ENCODE peak calls at places on chromosomes 1 and 21, in ten cellular contexts. One of them, this sample, is unnamed.

GRCh38 chr1:79052829-79053449 is 46.4 kb upstream of the ADGRL4 start:
- DNase-seq in Peyer's patch: no peak
- DNase-seq in tibial nerve: no peak
- DNase-seq in transverse colon: no peak
- DNase-seq in right lobe of liver: no peak
- DNase-seq in GM23248: no peak
- DNase-seq in SJCRH30: no peak
- DNase-seq in fibroblast of lung: no peak
- DNase-seq in left ventricle myocardium inferior: no peak
- DNase-seq in cardiac muscle cell: no peak
- DNase-seq in this sample: no peak

GRCh38 chr1:6672558-6672957 is 29.1 kb downstream of the DNAJC11 start:
- DNase-seq in Peyer's patch: no peak
- DNase-seq in tibial nerve: no peak
- DNase-seq in transverse colon: no peak
- DNase-seq in right lobe of liver: no peak
- DNase-seq in GM23248: no peak
- DNase-seq in SJCRH30: no peak
- DNase-seq in fibroblast of lung: no peak
- DNase-seq in left ventricle myocardium inferior: peak; percentile 34
- DNase-seq in cardiac muscle cell: peak; percentile 21
- DNase-seq in this sample: peak; percentile 58

GRCh38 chr1:3384407-3384806 is 70.1 kb upstream of the ARHGEF16 start:
- DNase-seq in Peyer's patch: no peak
- DNase-seq in tibial nerve: no peak
- DNase-seq in transverse colon: no peak
- DNase-seq in right lobe of liver: no peak
- DNase-seq in GM23248: peak; percentile 59
- DNase-seq in SJCRH30: no peak
- DNase-seq in fibroblast of lung: no peak
- DNase-seq in left ventricle myocardium inferior: no peak
- DNase-seq in cardiac muscle cell: no peak
- DNase-seq in this sample: no peak

GRCh38 chr1:1290238-1290731 is 10.0 kb downstream of the SCNN1D start:
- DNase-seq in Peyer's patch: peak; percentile 84
- DNase-seq in tibial nerve: no peak
- DNase-seq in transverse colon: peak; percentile 83
- DNase-seq in right lobe of liver: peak; percentile 76
- DNase-seq in GM23248: peak; percentile 78
- DNase-seq in SJCRH30: peak; percentile 82
- DNase-seq in fibroblast of lung: peak; percentile 39
- DNase-seq in left ventricle myocardium inferior: peak; percentile 51
- DNase-seq in cardiac muscle cell: peak; percentile 55
- DNase-seq in this sample: no peak

GRCh38 chr1:201917362-201918033 is 28.8 kb downstream of the SHISA4 start:
- DNase-seq in Peyer's patch: no peak
- DNase-seq in tibial nerve: peak; percentile 27
- DNase-seq in transverse colon: no peak
- DNase-seq in right lobe of liver: no peak
- DNase-seq in GM23248: peak; percentile 91
- DNase-seq in SJCRH30: peak; percentile 74
- DNase-seq in fibroblast of lung: peak; percentile 97
- DNase-seq in left ventricle myocardium inferior: no peak
- DNase-seq in cardiac muscle cell: peak; percentile 95
- DNase-seq in this sample: no peak

GRCh38 chr1:71565267-71565666 is 484.4 kb upstream of the ZRANB2 start:
- DNase-seq in Peyer's patch: no peak
- DNase-seq in tibial nerve: no peak
- DNase-seq in transverse colon: no peak
- DNase-seq in right lobe of liver: no peak
- DNase-seq in GM23248: peak; percentile 4
- DNase-seq in SJCRH30: no peak
- DNase-seq in fibroblast of lung: peak; percentile 80
- DNase-seq in left ventricle myocardium inferior: peak; percentile 11
- DNase-seq in cardiac muscle cell: peak; percentile 5
- DNase-seq in this sample: peak; percentile 32

GRCh38 chr1:178513278-178513983 is 522 bp downstream of the TEX35 start:
- DNase-seq in Peyer's patch: peak; percentile 37
- DNase-seq in tibial nerve: no peak
- DNase-seq in transverse colon: peak; percentile 38
- DNase-seq in right lobe of liver: no peak
- DNase-seq in GM23248: peak; percentile 54
- DNase-seq in SJCRH30: peak; percentile 24
- DNase-seq in fibroblast of lung: peak; percentile 51
- DNase-seq in left ventricle myocardium inferior: peak; percentile 49
- DNase-seq in cardiac muscle cell: peak; percentile 78
- DNase-seq in this sample: peak; percentile 68

GRCh38 chr1:201790261-201790660 is 38.7 kb upstream of the IPO9 start:
- DNase-seq in Peyer's patch: no peak
- DNase-seq in tibial nerve: no peak
- DNase-seq in transverse colon: no peak
- DNase-seq in right lobe of liver: no peak
- DNase-seq in GM23248: peak; percentile 88
- DNase-seq in SJCRH30: no peak
- DNase-seq in fibroblast of lung: peak; percentile 60
- DNase-seq in left ventricle myocardium inferior: no peak
- DNase-seq in cardiac muscle cell: peak; percentile 63
- DNase-seq in this sample: no peak

GRCh38 chr21:45618287-45618686 is 25.2 kb upstream of the PCBP3 start:
- DNase-seq in Peyer's patch: peak; percentile 36
- DNase-seq in tibial nerve: no peak
- DNase-seq in transverse colon: no peak
- DNase-seq in right lobe of liver: no peak
- DNase-seq in GM23248: peak; percentile 67
- DNase-seq in SJCRH30: peak; percentile 62
- DNase-seq in fibroblast of lung: peak; percentile 40
- DNase-seq in left ventricle myocardium inferior: no peak
- DNase-seq in cardiac muscle cell: peak; percentile 46
- DNase-seq in this sample: no peak

GRCh38 chr1:111837398-111837797 is 81.7 kb downstream of the DDX20 start:
- DNase-seq in Peyer's patch: no peak
- DNase-seq in tibial nerve: no peak
- DNase-seq in transverse colon: no peak
- DNase-seq in right lobe of liver: no peak
- DNase-seq in GM23248: no peak
- DNase-seq in SJCRH30: no peak
- DNase-seq in fibroblast of lung: no peak
- DNase-seq in left ventricle myocardium inferior: no peak
- DNase-seq in cardiac muscle cell: no peak
- DNase-seq in this sample: no peak

GRCh38 chr1:62370594-62370993 is 51.4 kb upstream of the KANK4 start:
- DNase-seq in Peyer's patch: no peak
- DNase-seq in tibial nerve: no peak
- DNase-seq in transverse colon: no peak
- DNase-seq in right lobe of liver: no peak
- DNase-seq in GM23248: no peak
- DNase-seq in SJCRH30: no peak
- DNase-seq in fibroblast of lung: no peak
- DNase-seq in left ventricle myocardium inferior: no peak
- DNase-seq in cardiac muscle cell: no peak
- DNase-seq in this sample: no peak

GRCh38 chr1:38623529-38623928 is 236.0 kb downstream of the RRAGC start:
- DNase-seq in Peyer's patch: no peak
- DNase-seq in tibial nerve: no peak
- DNase-seq in transverse colon: no peak
- DNase-seq in right lobe of liver: no peak
- DNase-seq in GM23248: no peak
- DNase-seq in SJCRH30: peak; percentile 48
- DNase-seq in fibroblast of lung: no peak
- DNase-seq in left ventricle myocardium inferior: no peak
- DNase-seq in cardiac muscle cell: no peak
- DNase-seq in this sample: no peak
- H3K27me3 ChIP-seq in Peyer's patch: no peaks in the 10 kb centered on the region
- H3K27me3 ChIP-seq in tibial nerve: no peaks in the 10 kb centered on the region
- H3K27me3 ChIP-seq in transverse colon: peaks cover 5% of the 10 kb centered on the region
- H3K27me3 ChIP-seq in right lobe of liver: no peaks in the 10 kb centered on the region
- H3K27me3 ChIP-seq in GM23248: no peaks in the 10 kb centered on the region
- H3K27me3 ChIP-seq in SJCRH30: no peaks in the 10 kb centered on the region
- H3K27me3 ChIP-seq in fibroblast of lung: no peaks in the 10 kb centered on the region
- H3K27me3 ChIP-seq in left ventricle myocardium inferior: peaks cover 18% of the 10 kb centered on the region
- H3K27me3 ChIP-seq in cardiac muscle cell: no peaks in the 10 kb centered on the region
- H3K27me3 ChIP-seq in this sample: no peaks in the 10 kb centered on the region

GRCh38 chr1:203176273-203176672 is 647 bp upstream of the MYBPH start:
- DNase-seq in Peyer's patch: peak; percentile 22
- DNase-seq in tibial nerve: no peak
- DNase-seq in transverse colon: no peak
- DNase-seq in right lobe of liver: no peak
- DNase-seq in GM23248: no peak
- DNase-seq in SJCRH30: no peak
- DNase-seq in fibroblast of lung: no peak
- DNase-seq in left ventricle myocardium inferior: no peak
- DNase-seq in cardiac muscle cell: no peak
- DNase-seq in this sample: no peak

GRCh38 chr1:203177471-203178039 is 1.9 kb upstream of the MYBPH start:
- DNase-seq in Peyer's patch: peak; percentile 21
- DNase-seq in tibial nerve: no peak
- DNase-seq in transverse colon: no peak
- DNase-seq in right lobe of liver: no peak
- DNase-seq in GM23248: peak; percentile 88
- DNase-seq in SJCRH30: peak; percentile 61
- DNase-seq in fibroblast of lung: no peak
- DNase-seq in left ventricle myocardium inferior: no peak
- DNase-seq in cardiac muscle cell: peak; percentile 27
- DNase-seq in this sample: no peak

GRCh38 chr1:203175237-203176181 is at the start of gene MYBPH:
- DNase-seq in Peyer's patch: peak; percentile 37
- DNase-seq in tibial nerve: no peak
- DNase-seq in transverse colon: no peak
- DNase-seq in right lobe of liver: no peak
- DNase-seq in GM23248: no peak
- DNase-seq in SJCRH30: no peak
- DNase-seq in fibroblast of lung: no peak
- DNase-seq in left ventricle myocardium inferior: peak; percentile 54
- DNase-seq in cardiac muscle cell: no peak
- DNase-seq in this sample: peak; percentile 78

GRCh38 chr1:203178083-203178482 is 2.5 kb upstream of the MYBPH start:
- DNase-seq in Peyer's patch: no peak
- DNase-seq in tibial nerve: no peak
- DNase-seq in transverse colon: no peak
- DNase-seq in right lobe of liver: no peak
- DNase-seq in GM23248: peak; percentile 62
- DNase-seq in SJCRH30: peak; percentile 60
- DNase-seq in fibroblast of lung: no peak
- DNase-seq in left ventricle myocardium inferior: no peak
- DNase-seq in cardiac muscle cell: no peak
- DNase-seq in this sample: no peak

GRCh38 chr1:203176744-203177460 is 1.3 kb upstream of the MYBPH start:
- DNase-seq in Peyer's patch: peak; percentile 9
- DNase-seq in tibial nerve: no peak
- DNase-seq in transverse colon: no peak
- DNase-seq in right lobe of liver: no peak
- DNase-seq in GM23248: peak; percentile 45
- DNase-seq in SJCRH30: peak; percentile 40
- DNase-seq in fibroblast of lung: peak; percentile 12
- DNase-seq in left ventricle myocardium inferior: no peak
- DNase-seq in cardiac muscle cell: no peak
- DNase-seq in this sample: no peak
- H3K4me1 ChIP-seq in Peyer's patch: no peaks in the 10 kb centered on the region
- H3K4me1 ChIP-seq in tibial nerve: no peaks in the 10 kb centered on the region
- H3K4me1 ChIP-seq in transverse colon: no peaks in the 10 kb centered on the region
- H3K4me1 ChIP-seq in right lobe of liver: no peaks in the 10 kb centered on the region
- H3K4me1 ChIP-seq in GM23248: peaks cover 33% of the 10 kb centered on the region
- H3K4me1 ChIP-seq in SJCRH30: peaks cover 71% of the 10 kb centered on the region
- H3K4me1 ChIP-seq in fibroblast of lung: peaks cover 25% of the 10 kb centered on the region
- H3K4me1 ChIP-seq in left ventricle myocardium inferior: no peaks in the 10 kb centered on the region
- H3K4me1 ChIP-seq in cardiac muscle cell: peaks cover 21% of the 10 kb centered on the region
- H3K4me1 ChIP-seq in this sample: no peaks in the 10 kb centered on the region

GRCh38 chr1:160121388-160121787 is 5.8 kb downstream of the ATP1A2 start:
- DNase-seq in Peyer's patch: no peak
- DNase-seq in tibial nerve: no peak
- DNase-seq in transverse colon: no peak
- DNase-seq in right lobe of liver: no peak
- DNase-seq in GM23248: no peak
- DNase-seq in SJCRH30: no peak
- DNase-seq in fibroblast of lung: no peak
- DNase-seq in left ventricle myocardium inferior: no peak
- DNase-seq in cardiac muscle cell: no peak
- DNase-seq in this sample: no peak

GRCh38 chr1:160124709-160125478 is 9.3 kb downstream of the ATP1A2 start:
- DNase-seq in Peyer's patch: no peak
- DNase-seq in tibial nerve: no peak
- DNase-seq in transverse colon: no peak
- DNase-seq in right lobe of liver: no peak
- DNase-seq in GM23248: peak; percentile 90
- DNase-seq in SJCRH30: peak; percentile 72
- DNase-seq in fibroblast of lung: peak; percentile 98
- DNase-seq in left ventricle myocardium inferior: no peak
- DNase-seq in cardiac muscle cell: peak; percentile 54
- DNase-seq in this sample: no peak

GRCh38 chr1:160123726-160124125 is 8.2 kb downstream of the ATP1A2 start:
- DNase-seq in Peyer's patch: no peak
- DNase-seq in tibial nerve: no peak
- DNase-seq in transverse colon: no peak
- DNase-seq in right lobe of liver: no peak
- DNase-seq in GM23248: no peak
- DNase-seq in SJCRH30: no peak
- DNase-seq in fibroblast of lung: no peak
- DNase-seq in left ventricle myocardium inferior: no peak
- DNase-seq in cardiac muscle cell: no peak
- DNase-seq in this sample: no peak

GRCh38 chr1:160120797-160121196 is 5.2 kb downstream of the ATP1A2 start:
- DNase-seq in Peyer's patch: no peak
- DNase-seq in tibial nerve: no peak
- DNase-seq in transverse colon: no peak
- DNase-seq in right lobe of liver: no peak
- DNase-seq in GM23248: no peak
- DNase-seq in SJCRH30: no peak
- DNase-seq in fibroblast of lung: no peak
- DNase-seq in left ventricle myocardium inferior: no peak
- DNase-seq in cardiac muscle cell: no peak
- DNase-seq in this sample: no peak

GRCh38 chr1:160122978-160123495 is 7.5 kb downstream of the ATP1A2 start:
- DNase-seq in Peyer's patch: no peak
- DNase-seq in tibial nerve: no peak
- DNase-seq in transverse colon: no peak
- DNase-seq in right lobe of liver: no peak
- DNase-seq in GM23248: no peak
- DNase-seq in SJCRH30: no peak
- DNase-seq in fibroblast of lung: no peak
- DNase-seq in left ventricle myocardium inferior: no peak
- DNase-seq in cardiac muscle cell: no peak
- DNase-seq in this sample: no peak
- H3K36me3 ChIP-seq in Peyer's patch: no peaks in the 10 kb centered on the region
- H3K36me3 ChIP-seq in tibial nerve: no peaks in the 10 kb centered on the region
- H3K36me3 ChIP-seq in transverse colon: no peaks in the 10 kb centered on the region
- H3K36me3 ChIP-seq in right lobe of liver: no peaks in the 10 kb centered on the region
- H3K36me3 ChIP-seq in GM23248: no peaks in the 10 kb centered on the region
- H3K36me3 ChIP-seq in SJCRH30: peaks cover 50% of the 10 kb centered on the region
- H3K36me3 ChIP-seq in fibroblast of lung: no peaks in the 10 kb centered on the region
- H3K36me3 ChIP-seq in left ventricle myocardium inferior: peaks cover 48% of the 10 kb centered on the region
- H3K36me3 ChIP-seq in cardiac muscle cell: no peaks in the 10 kb centered on the region
- H3K36me3 ChIP-seq in this sample: peaks cover 39% of the 10 kb centered on the region

DNA sequence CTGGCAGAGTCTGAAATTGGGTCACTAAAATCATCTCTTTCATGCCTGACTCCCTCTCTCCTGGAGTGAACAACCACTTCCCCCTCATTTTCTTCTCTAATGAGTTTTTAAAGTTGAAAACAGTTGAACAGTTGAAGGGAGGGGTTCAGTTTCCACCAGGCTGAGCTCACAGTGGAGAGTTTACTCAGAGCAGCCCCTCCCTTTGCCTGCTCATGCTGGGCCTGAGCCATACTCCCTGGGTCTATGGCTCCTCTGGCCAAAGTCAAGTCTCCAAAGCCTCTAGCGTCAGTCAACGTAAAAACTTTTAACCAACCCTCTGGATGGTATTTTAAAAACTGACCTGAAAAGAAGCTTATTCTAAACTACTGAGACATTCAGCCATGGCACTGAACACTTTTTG is 100.9 kb upstream of the RNPC3 start:
- DNase-seq in Peyer's patch: no peak
- DNase-seq in tibial nerve: no peak
- DNase-seq in transverse colon: no peak
- DNase-seq in right lobe of liver: no peak
- DNase-seq in GM23248: no peak
- DNase-seq in SJCRH30: no peak
- DNase-seq in fibroblast of lung: no peak
- DNase-seq in left ventricle myocardium inferior: no peak
- DNase-seq in cardiac muscle cell: no peak
- DNase-seq in this sample: no peak
- H3K27me3 ChIP-seq in Peyer's patch: no peaks in the 10 kb centered on the region
- H3K27me3 ChIP-seq in tibial nerve: no peaks in the 10 kb centered on the region
- H3K27me3 ChIP-seq in transverse colon: no peaks in the 10 kb centered on the region
- H3K27me3 ChIP-seq in right lobe of liver: no peaks in the 10 kb centered on the region
- H3K27me3 ChIP-seq in GM23248: no peaks in the 10 kb centered on the region
- H3K27me3 ChIP-seq in SJCRH30: no peaks in the 10 kb centered on the region
- H3K27me3 ChIP-seq in fibroblast of lung: no peaks in the 10 kb centered on the region
- H3K27me3 ChIP-seq in left ventricle myocardium inferior: no peaks in the 10 kb centered on the region
- H3K27me3 ChIP-seq in cardiac muscle cell: no peaks in the 10 kb centered on the region
- H3K27me3 ChIP-seq in this sample: no peaks in the 10 kb centered on the region